ENCODE peak calls at places on chromosome 12, in nine cellular contexts. S is activated CD4-positive, alpha-beta T cell treated with anti-CD3 and anti-CD28 coated beads, Interleukin-2, amount 50 U/mL, for 1 hour; E is Calu3; I is kidney epithelial cell; C is WTC11; G is stimulated activated CD4-positive, alpha-beta T cell treated with anti-CD3 and anti-CD28 coated beads, Interleukin-2, amount 100 ng/mL, for 24 hours; N is brain microvascular endothelial cell; R is activated naive CD4-positive, alpha-beta T cell; Y is T follicular helper cell. Q is an unnamed sample.

GRCh38 chr12:83537428-83538053 is 850.8 kb downstream of the TMTC2 start:
- DNase-seq in S (no peak), E (no peak), I (no peak), C (no peak), G (no peak), N (no peak), R (no peak), Y (no peak), Q (no peak)

GRCh38 chr12:5872745-5873144 is 72.3 kb downstream of the ANO2 start:
- DNase-seq in S (no peak), E (no peak), I (no peak), C (no peak), G (no peak), N (peak), R (no peak), Y (no peak), Q (no peak)

GRCh38 chr12:118649765-118650585 is 273.6 kb downstream of the SUDS3 start:
- DNase-seq in S (no peak), E (no peak), I (no peak), C (no peak), G (no peak), N (no peak), R (no peak), Y (no peak), Q (no peak)

GRCh38 chr12:56995201-56995929 is 11.0 kb downstream of the ZBTB39 start:
- DNase-seq in S (no peak), E (no peak), I (no peak), C (no peak), G (no peak), N (no peak), R (no peak), Y (no peak), Q (no peak)

GRCh38 chr12:46268349-46268616 is 560 bp downstream of the SLC38A1 start:
- DNase-seq in S (peak), E (no peak), I (no peak), C (no peak), G (no peak), N (peak), R (peak), Y (peak), Q (peak)

GRCh38 chr12:103751171-103751570 is 89.9 kb downstream of the NT5DC3 start:
- DNase-seq in S (no peak), E (no peak), I (no peak), C (no peak), G (no peak), N (no peak), R (no peak), Y (no peak), Q (no peak)

GRCh38 chr12:66942741-66943465 is 264.0 kb upstream of the GRIP1 start:
- DNase-seq in S (no peak), E (no peak), I (no peak), C (peak), G (no peak), N (no peak), R (no peak), Y (no peak), Q (no peak)

GRCh38 chr12:481422-481821 is 21.7 kb downstream of the B4GALNT3 start:
- DNase-seq in S (no peak), E (no peak), I (no peak), C (no peak), G (no peak), N (no peak), R (no peak), Y (no peak), Q (no peak)

GRCh38 chr12:102748704-102749103 is 168.3 kb downstream of the PAH start:
- DNase-seq in S (no peak), E (no peak), I (no peak), C (no peak), G (no peak), N (no peak), R (no peak), Y (no peak), Q (no peak)

GRCh38 chr12:75862692-75863471 is 168.7 kb downstream of the PHLDA1 start:
- DNase-seq in S (no peak), E (no peak), I (peak), C (no peak), G (no peak), N (peak), R (no peak), Y (no peak), Q (no peak)

GRCh38 chr12:104687823-104688573 is 231.2 kb downstream of the CHST11 start:
- DNase-seq in S (peak), E (no peak), I (no peak), C (no peak), G (no peak), N (no peak), R (no peak), Y (no peak), Q (peak)

GRCh38 chr12:120914794-120915193 is 10.6 kb upstream of the SPPL3 start:
- DNase-seq in S (no peak), E (no peak), I (no peak), C (no peak), G (no peak), N (no peak), R (no peak), Y (no peak), Q (no peak)

GRCh38 chr12:12582895-12583303 is 20.2 kb upstream of the DUSP16 start:
- DNase-seq in S (no peak), E (peak), I (peak), C (no peak), G (peak), N (peak), R (no peak), Y (no peak), Q (no peak)

GRCh38 chr12:77537648-77538047 is 293.0 kb upstream of the NAV3 start:
- DNase-seq in S (no peak), E (no peak), I (no peak), C (no peak), G (no peak), N (no peak), R (no peak), Y (no peak), Q (no peak)

GRCh38 chr12:56086608-56087007 is 6.6 kb downstream of the ERBB3 start:
- DNase-seq in S (no peak), E (no peak), I (no peak), C (no peak), G (no peak), N (no peak), R (no peak), Y (no peak), Q (no peak)

GRCh38 chr12:57549203-57549908 is 488 bp upstream of the KIF5A start:
- DNase-seq in S (no peak), E (no peak), I (no peak), C (no peak), G (no peak), N (no peak), R (no peak), Y (no peak), Q (no peak)

GRCh38 chr12:64387201-64387816 is 3.2 kb downstream of the C12orf56 start:
- DNase-seq in S (no peak), E (no peak), I (no peak), C (no peak), G (no peak), N (no peak), R (no peak), Y (no peak), Q (no peak)

GRCh38 chr12:110020956-110021355 is 21.7 kb downstream of the ANKRD13A start:
- DNase-seq in S (no peak), E (no peak), I (no peak), C (no peak), G (no peak), N (no peak), R (no peak), Y (no peak), Q (no peak)

GRCh38 chr12:132503611-132504204 is 13.8 kb downstream of the FBRSL1 start:
- DNase-seq in S (no peak), E (no peak), I (no peak), C (no peak), G (no peak), N (peak), R (no peak), Y (no peak), Q (no peak)

GRCh38 chr12:19168634-19169033 is 39.1 kb downstream of the PLEKHA5 start:
- DNase-seq in S (no peak), E (no peak), I (no peak), C (no peak), G (no peak), N (no peak), R (no peak), Y (no peak), Q (no peak)

GRCh38 chr12:3020399-3020798 is 56.8 kb upstream of the TSPAN9 start:
- DNase-seq in S (no peak), E (no peak), I (no peak), C (no peak), G (no peak), N (no peak), R (no peak), Y (no peak), Q (no peak)

GRCh38 chr12:10736460-10736859 is 13.3 kb upstream of the YBX3 start:
- DNase-seq in S (no peak), E (no peak), I (no peak), C (no peak), G (no peak), N (no peak), R (no peak), Y (no peak), Q (no peak)

GRCh38 chr12:13101854-13102375 is 1.6 kb downstream of the GSG1 start:
- DNase-seq in S (peak), E (peak), I (no peak), C (no peak), G (no peak), N (peak), R (no peak), Y (no peak), Q (peak)

GRCh38 chr12:93572712-93573551 is 457 bp downstream of the SOCS2 start:
- DNase-seq in S (peak), E (no peak), I (no peak), C (peak), G (peak), N (no peak), R (peak), Y (no peak), Q (no peak)

GRCh38 chr12:115261249-115261648 is 577.3 kb upstream of the TBX3 start:
- DNase-seq in S (no peak), E (no peak), I (no peak), C (no peak), G (no peak), N (no peak), R (no peak), Y (no peak), Q (no peak)

GRCh38 chr12:2074792-2075191 is 22.0 kb downstream of the CACNA1C start:
- DNase-seq in S (no peak), E (no peak), I (no peak), C (no peak), G (no peak), N (no peak), R (no peak), Y (no peak), Q (no peak)

GRCh38 chr12:93603762-93604161 is 31.3 kb downstream of the SOCS2 start:
- DNase-seq in S (no peak), E (no peak), I (no peak), C (no peak), G (no peak), N (no peak), R (no peak), Y (no peak), Q (no peak)

GRCh38 chr12:103244596-103244995 is 251.2 kb downstream of the C12orf42 start:
- DNase-seq in S (no peak), E (no peak), I (no peak), C (no peak), G (no peak), N (no peak), R (no peak), Y (no peak), Q (no peak)

GRCh38 chr12:3989218-3989550 is 116.0 kb upstream of the PARP11 start:
- DNase-seq in S (no peak), E (no peak), I (no peak), C (no peak), G (no peak), N (no peak), R (no peak), Y (no peak), Q (no peak)

GRCh38 chr12:52038447-52038846 is 12.8 kb upstream of the NR4A1 start:
- DNase-seq in S (no peak), E (no peak), I (no peak), C (no peak), G (no peak), N (no peak), R (no peak), Y (no peak), Q (no peak)

GRCh38 chr12:132502149-132502881 is 12.4 kb downstream of the FBRSL1 start:
- DNase-seq in S (no peak), E (no peak), I (no peak), C (peak), G (no peak), N (no peak), R (no peak), Y (no peak), Q (no peak)

GRCh38 chr12:27861428-27862167 is 81.6 kb upstream of the MANSC4 start:
- DNase-seq in S (no peak), E (no peak), I (no peak), C (no peak), G (peak), N (no peak), R (no peak), Y (no peak), Q (no peak)

GRCh38 chr12:11830298-11830937 is 180.9 kb downstream of the ETV6 start:
- DNase-seq in S (no peak), E (no peak), I (no peak), C (no peak), G (no peak), N (no peak), R (no peak), Y (no peak), Q (no peak)

GRCh38 chr12:123757555-123757954 is 4.5 kb upstream of the DNAH10 start:
- DNase-seq in S (no peak), E (no peak), I (no peak), C (no peak), G (no peak), N (peak), R (no peak), Y (no peak), Q (no peak)

GRCh38 chr12:75853621-75854020 is 178.0 kb downstream of the PHLDA1 start:
- DNase-seq in S (no peak), E (no peak), I (no peak), C (no peak), G (no peak), N (no peak), R (no peak), Y (no peak), Q (no peak)

GRCh38 chr12:60138526-60138925 is 542.7 kb downstream of the SLC16A7 start:
- DNase-seq in S (no peak), E (no peak), I (no peak), C (no peak), G (no peak), N (no peak), R (no peak), Y (no peak), Q (no peak)

GRCh38 chr12:120012067-120012621 is 23.1 kb downstream of the BICDL1 start:
- DNase-seq in S (peak), E (no peak), I (no peak), C (no peak), G (peak), N (peak), R (peak), Y (peak), Q (peak)

GRCh38 chr12:110698171-110698902 is 9.4 kb upstream of the HVCN1 start:
- DNase-seq in S (peak), E (peak), I (peak), C (peak), G (peak), N (peak), R (peak), Y (peak), Q (peak)